ENCODE peak calls at places on chromosomes 13 and 19, in ten cellular contexts. K, D, W, M, U, B, H, A, S and T are unnamed samples.

GRCh38 chr19:5032101-5032967 is 63.4 kb downstream of the KDM4B start:
- DNase-seq in M (no peak), D (no peak), B (no peak), H (no peak), K (no peak), W (no peak), S (no peak), A (no peak), U (no peak), T (no peak)

GRCh38 chr13:76009491-76009890 is 373.4 kb downstream of the LMO7 start:
- DNase-seq in U (no peak), B (no peak), M (peak), K (no peak), W (no peak), S (no peak), H (peak), D (peak), A (no peak), T (peak)

GRCh38 chr13:73335226-73335625 is 276.4 kb downstream of the KLF5 start:
- DNase-seq in K (no peak), B (no peak), H (peak), A (peak), M (peak), W (no peak), D (peak), U (no peak), S (no peak), T (peak)

GRCh38 chr19:28468701-28469459 is 744.1 kb downstream of the UQCRFS1 start:
- DNase-seq in W (peak), S (peak), K (no peak), B (no peak), A (no peak), D (peak), U (no peak), H (peak), M (no peak), T (no peak)

GRCh38 chr19:54190942-54191670 is at the start of gene TSEN34:
- DNase-seq in D (no peak), U (peak), S (peak), M (peak), H (no peak), K (no peak), W (peak), B (no peak), A (peak), T (peak)

GRCh38 chr13:41934994-41935393 is 25.9 kb downstream of the VWA8 start:
- DNase-seq in B (no peak), H (no peak), D (no peak), A (no peak), M (no peak), U (no peak), W (no peak), S (no peak), K (no peak), T (no peak)

GRCh38 chr13:39599842-39600241 is 3.2 kb downstream of the LHFPL6 start:
- DNase-seq in W (no peak), U (no peak), A (no peak), K (no peak), D (no peak), B (no peak), S (no peak), H (no peak), M (peak), T (no peak)

GRCh38 chr13:102638741-102639140 is 42.0 kb downstream of the TPP2 start:
- DNase-seq in S (no peak), A (no peak), M (no peak), W (no peak), U (no peak), K (no peak), D (no peak), B (no peak), H (no peak), T (no peak)

GRCh38 chr19:2444251-2445002 is 12.3 kb downstream of the LMNB2 start:
- DNase-seq in A (no peak), U (no peak), S (no peak), M (no peak), K (no peak), W (no peak), B (no peak), H (no peak), D (no peak), T (no peak)

GRCh38 chr13:94956407-94957110 is 244.2 kb upstream of the SOX21 start:
- DNase-seq in U (no peak), M (no peak), A (no peak), H (no peak), B (peak), K (no peak), W (no peak), S (no peak), D (no peak), T (peak)

GRCh38 chr13:82092312-82092711 is 1751.4 kb upstream of the SPRY2 start:
- DNase-seq in W (no peak), U (no peak), M (no peak), H (no peak), D (no peak), A (no peak), B (no peak), K (no peak), S (no peak), T (no peak)

GRCh38 chr19:45152504-45153338 is 8.1 kb downstream of the NKPD1 start:
- DNase-seq in M (peak), H (no peak), U (no peak), A (no peak), B (peak), D (no peak), W (peak), S (peak), K (peak), T (no peak)

GRCh38 chr13:89307278-89307677 is 1636.1 kb downstream of the SLITRK5 start:
- DNase-seq in H (no peak), W (no peak), U (no peak), B (no peak), K (no peak), D (peak), S (no peak), M (no peak), A (no peak), T (no peak)

GRCh38 chr13:91162180-91162579 is 185.3 kb upstream of the MIR17HG start:
- DNase-seq in U (peak), K (no peak), A (no peak), D (peak), M (no peak), B (no peak), H (no peak), S (no peak), W (no peak), T (no peak)

GRCh38 chr13:22432690-22433089 is 748.1 kb upstream of the SGCG start:
- DNase-seq in S (no peak), U (no peak), H (peak), M (no peak), B (no peak), K (no peak), W (no peak), D (no peak), A (no peak), T (no peak)

GRCh38 chr13:27432612-27433210 is 8.3 kb downstream of the GTF3A start:
- DNase-seq in U (no peak), W (no peak), S (no peak), A (no peak), H (no peak), D (no peak), M (no peak), K (no peak), B (no peak), T (no peak)